ENCODE peak calls at places on chromosomes 3 and 15, in four cellular contexts. L is NAMALWA; G is suprapubic skin; O is activated CD4-positive, alpha-beta T cell treated with anti-CD3 and anti-CD28 coated beads for 24 hours. J is an unnamed sample.
A peak's percentile ranks its signal among the peaks of the same experiment; 100 is the strongest.

GRCh38 chr3:186806173-186807055 is at the start of gene RFC4:
- DNase-seq in G (peak; percentile 92), L (peak; percentile 88), O (peak; percentile 87), J (peak; percentile 88)

GRCh38 chr3:72423643-72424042 is 424.6 kb downstream of the SHQ1 start:
- DNase-seq in G (no peak), L (no peak), O (no peak), J (no peak)

GRCh38 chr15:38144921-38145320 is 107.7 kb upstream of the SPRED1 start:
- DNase-seq in G (no peak), L (no peak), O (no peak), J (no peak)

GRCh38 chr3:70742081-70742480 is 429.6 kb upstream of the MDFIC2 start:
- DNase-seq in L (no peak), O (no peak), G (no peak), J (no peak)

GRCh38 chr15:91950631-91951384 is 97.3 kb downstream of the SLCO3A1 start:
- DNase-seq in G (no peak), O (no peak), L (no peak), J (no peak)

GRCh38 chr3:149610351-149611105 is 47.3 kb downstream of the WWTR1 start:
- DNase-seq in L (no peak), O (no peak), G (no peak), J (peak; percentile 53)

GRCh38 chr3:180383332-180384020 is 218.5 kb upstream of the TTC14 start:
- DNase-seq in L (no peak), G (no peak), O (no peak), J (no peak)

GRCh38 chr3:63864008-63864871 is 573 bp downstream of the ATXN7 start:
- DNase-seq in G (peak; percentile 67), O (peak; percentile 33), L (peak; percentile 42), J (peak; percentile 45)

GRCh38 chr3:109152326-109152725 is 15.8 kb downstream of the C3orf85 start:
- DNase-seq in G (no peak), O (no peak), L (no peak), J (no peak)

GRCh38 chr3:4977889-4978258 is 1.4 kb upstream of the BHLHE40 start:
- DNase-seq in L (peak; percentile 74), O (no peak), G (no peak), J (no peak)

GRCh38 chr15:70569139-70569717 is 194.1 kb downstream of the UACA start:
- DNase-seq in L (peak; percentile 15), G (no peak), O (no peak), J (no peak)

GRCh38 chr15:92614791-92615785 is 40.5 kb downstream of the FAM174B start:
- DNase-seq in O (no peak), L (no peak), G (peak; percentile 26), J (no peak)

GRCh38 chr15:38672814-38673292 is 108.2 kb upstream of the RASGRP1 start:
- DNase-seq in O (no peak), G (no peak), L (peak; percentile 54), J (no peak)

GRCh38 chr3:122151480-122151879 is 32.0 kb upstream of the CASR start:
- DNase-seq in G (no peak), O (no peak), L (no peak), J (no peak)

GRCh38 chr15:68559342-68560310 is 19.2 kb upstream of the CORO2B start:
- DNase-seq in L (peak; percentile 85), O (peak; percentile 69), G (peak; percentile 83), J (peak; percentile 83)